ENCODE peak calls at places on chromosomes 1 and 21, in eight cellular contexts. K, G, M, P, X, D, Y and R are unnamed samples.

GRCh38 chr1:101738475-101738874 is 258.3 kb downstream of the OLFM3 start:
- DNase-seq in K (no peak), G (no peak), M (peak), P (no peak), X (no peak), D (no peak), Y (no peak), R (peak)

GRCh38 chr21:45506836-45507522 is 35.3 kb downstream of the SLC19A1 start:
- DNase-seq in K (no peak), G (no peak), M (no peak), P (no peak), X (no peak), D (peak), Y (no peak), R (no peak)

GRCh38 chr21:39011911-39012310 is 171.3 kb downstream of the PSMG1 start:
- DNase-seq in K (no peak), G (no peak), M (no peak), P (no peak), X (no peak), D (no peak), Y (no peak), R (no peak)

GRCh38 chr1:62727656-62728396 is 39.6 kb upstream of the DOCK7 start:
- DNase-seq in K (no peak), G (no peak), M (no peak), P (no peak), X (no peak), D (no peak), Y (no peak), R (no peak)

GRCh38 chr1:110035236-110035752 is 870 bp downstream of the STRIP1 start:
- DNase-seq in K (no peak), G (no peak), M (no peak), P (no peak), X (no peak), D (no peak), Y (no peak), R (no peak)

GRCh38 chr1:7893529-7894180 is 40.8 kb upstream of the UTS2 start:
- DNase-seq in K (no peak), G (no peak), M (peak), P (no peak), X (peak), D (peak), Y (no peak), R (peak)

GRCh38 chr1:42953182-42954180 is 5.2 kb downstream of the SLC2A1 start:
- DNase-seq in K (no peak), G (no peak), M (no peak), P (no peak), X (no peak), D (no peak), Y (no peak), R (no peak)

GRCh38 chr1:159800177-159800935 is 1.8 kb upstream of the FCRL6 start:
- DNase-seq in K (no peak), G (no peak), M (no peak), P (peak), X (no peak), D (no peak), Y (no peak), R (no peak)

GRCh38 chr1:8794605-8795004 is 22.8 kb downstream of the RERE start:
- DNase-seq in K (no peak), G (no peak), M (no peak), P (peak), X (no peak), D (no peak), Y (no peak), R (no peak)

GRCh38 chr1:56675763-56676162 is 30.6 kb downstream of the PRKAA2 start:
- DNase-seq in K (no peak), G (no peak), M (no peak), P (no peak), X (no peak), D (no peak), Y (no peak), R (no peak)

GRCh38 chr1:204295666-204296065 is 64.1 kb downstream of the PLEKHA6 start:
- DNase-seq in K (no peak), G (no peak), M (no peak), P (no peak), X (no peak), D (no peak), Y (no peak), R (no peak)

GRCh38 chr1:178450871-178451270 is 45.9 kb downstream of the CLEC20A start:
- DNase-seq in K (no peak), G (no peak), M (no peak), P (no peak), X (no peak), D (no peak), Y (no peak), R (no peak)

GRCh38 chr1:209674957-209675566 is at the start of gene G0S2:
- DNase-seq in K (no peak), G (no peak), M (no peak), P (no peak), X (no peak), D (peak), Y (peak), R (no peak)

GRCh38 chr1:52341861-52342260 is 24.1 kb downstream of the CC2D1B start:
- DNase-seq in K (no peak), G (no peak), M (no peak), P (no peak), X (no peak), D (no peak), Y (no peak), R (no peak)

GRCh38 chr1:52346653-52347052 is 19.4 kb downstream of the CC2D1B start:
- DNase-seq in K (no peak), G (no peak), M (no peak), P (no peak), X (no peak), D (no peak), Y (no peak), R (no peak)

GRCh38 chr1:52348704-52349301 is 17.2 kb downstream of the CC2D1B start:
- DNase-seq in K (no peak), G (no peak), M (no peak), P (no peak), X (no peak), D (no peak), Y (peak), R (no peak)

GRCh38 chr1:52345252-52345651 is 20.8 kb downstream of the CC2D1B start:
- DNase-seq in K (no peak), G (no peak), M (no peak), P (no peak), X (no peak), D (no peak), Y (no peak), R (no peak)

GRCh38 chr1:52343982-52344381 is 22.0 kb downstream of the CC2D1B start:
- DNase-seq in K (no peak), G (no peak), M (no peak), P (no peak), X (no peak), D (no peak), Y (no peak), R (no peak)
- H3K4me3 ChIP-seq in K (no peak), G (no peak), M (no peak), P (no peak), X (no peak), D (no peak), Y (no peak), R (no peak)

GRCh38 chr1:107626075-107626796 is 338.7 kb downstream of the VAV3 start:
- DNase-seq in K (no peak), G (no peak), M (no peak), P (no peak), X (no peak), D (no peak), Y (no peak), R (no peak)
- H3K4me3 ChIP-seq in K (no peak), G (no peak), M (no peak), P (no peak), X (no peak), D (no peak), Y (no peak), R (no peak)

GRCh38 chr1:116847688-116848531 is 61.8 kb upstream of the PTGFRN start:
- DNase-seq in K (peak), G (no peak), M (no peak), P (no peak), X (no peak), D (peak), Y (no peak), R (no peak)
- H3K4me3 ChIP-seq in K (no peak), G (no peak), M (no peak), P (no peak), X (no peak), D (no peak), Y (no peak), R (no peak)

DNA sequence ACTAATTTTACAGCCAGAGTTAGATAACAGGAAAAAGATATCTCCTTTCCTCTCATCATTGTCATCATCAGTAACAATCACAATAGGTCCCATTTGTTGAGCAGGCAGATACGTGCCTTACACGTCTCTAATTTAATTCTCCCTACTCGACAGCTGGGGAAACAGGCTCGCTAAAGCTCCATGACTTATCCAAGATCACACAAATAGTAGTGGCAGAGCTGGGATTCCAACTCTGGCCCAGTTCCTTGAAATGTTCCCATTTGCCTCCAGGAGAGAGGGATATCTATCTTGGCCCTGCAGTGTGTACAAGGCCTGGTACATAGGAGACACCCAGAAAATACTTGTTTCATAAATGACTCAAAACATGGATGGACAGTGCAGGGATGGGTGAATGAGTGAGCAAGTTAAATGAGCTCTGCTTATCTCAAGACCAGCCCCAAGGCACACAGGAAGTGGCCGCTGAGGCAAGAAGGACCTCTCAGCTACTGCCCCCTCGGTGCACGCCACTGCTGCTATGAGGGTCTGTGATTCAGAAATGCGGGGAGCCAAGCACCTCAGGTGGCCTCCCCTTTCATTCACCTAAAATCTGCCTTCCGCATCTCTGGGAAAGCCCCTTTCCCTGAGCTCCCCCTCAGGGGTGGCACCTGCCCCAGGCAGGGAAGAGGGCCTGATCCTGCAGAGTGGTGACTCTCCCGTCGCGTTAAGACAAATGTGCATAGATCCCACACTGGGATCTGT is 3.7 kb downstream of the KCNN3 start:
- DNase-seq in K (no peak), G (no peak), M (no peak), P (no peak), X (no peak), D (no peak), Y (no peak), R (no peak)
- H3K4me3 ChIP-seq in K (no peak), G (no peak), M (no peak), P (no peak), X (no peak), D (peak), Y (no peak), R (no peak)

GRCh38 chr1:182802006-182802798 is 12.6 kb downstream of the NPL start:
- DNase-seq in K (no peak), G (no peak), M (no peak), P (no peak), X (no peak), D (no peak), Y (no peak), R (no peak)

GRCh38 chr1:182807907-182808306 is 18.3 kb downstream of the NPL start:
- DNase-seq in K (no peak), G (no peak), M (no peak), P (no peak), X (no peak), D (no peak), Y (no peak), R (no peak)

GRCh38 chr1:182806015-182806678 is 16.6 kb downstream of the NPL start:
- DNase-seq in K (no peak), G (no peak), M (no peak), P (no peak), X (no peak), D (no peak), Y (peak), R (no peak)

GRCh38 chr1:182809414-182809957 is 19.9 kb downstream of the NPL start:
- DNase-seq in K (no peak), G (no peak), M (no peak), P (no peak), X (no peak), D (no peak), Y (no peak), R (no peak)

GRCh38 chr1:182803846-182804245 is 14.3 kb downstream of the NPL start:
- DNase-seq in K (no peak), G (no peak), M (no peak), P (no peak), X (no peak), D (no peak), Y (no peak), R (no peak)
- H3K4me3 ChIP-seq in K (no peak), G (no peak), M (no peak), P (no peak), X (no peak), D (no peak), Y (no peak), R (no peak)

DNA sequence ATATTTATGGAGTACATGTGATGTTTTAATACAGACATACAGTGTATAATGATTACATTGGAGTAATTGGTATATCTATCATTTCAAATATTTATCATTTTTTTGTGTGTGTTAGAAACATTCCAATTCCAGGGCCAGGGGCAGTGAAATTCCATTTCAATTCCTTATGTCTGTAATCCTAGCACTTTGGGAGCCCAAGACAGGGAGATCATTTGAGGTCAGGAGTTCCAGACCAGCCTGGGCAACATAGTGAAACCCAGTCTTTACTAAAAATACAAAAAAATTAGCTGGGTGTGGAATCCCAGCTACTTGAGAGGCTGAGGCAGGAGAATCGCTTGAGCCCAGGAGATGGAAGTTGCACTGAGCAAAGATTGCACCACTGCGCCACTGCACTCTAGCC is 30.4 kb upstream of the PDC start:
- DNase-seq in K (no peak), G (no peak), M (no peak), P (no peak), X (no peak), D (no peak), Y (no peak), R (no peak)
- H3K4me3 ChIP-seq in K (no peak), G (no peak), M (no peak), P (no peak), X (no peak), D (no peak), Y (no peak), R (no peak)